ENCODE peak calls at places on chromosomes 1 and 21, in five cellular contexts. X is WTC11, I is K562, N is GM12878, V is HepG2. W is an unnamed sample.

GRCh38 chr1:1985375-1986050 is 18.1 kb downstream of the CFAP74 start:
- DNase-seq in X (no peak), I (no peak), N (no peak), V (no peak), W (no peak)

GRCh38 chr21:46021978-46022544 is 40.5 kb downstream of the COL6A1 start:
- DNase-seq in X (no peak), I (no peak), N (no peak), V (no peak), W (no peak)

GRCh38 chr1:245648749-245649517 is 494.1 kb downstream of the KIF26B start:
- DNase-seq in X (no peak), I (no peak), N (no peak), V (no peak), W (no peak)

GRCh38 chr21:42847051-42847707 is 32.2 kb downstream of the WDR4 start:
- DNase-seq in X (no peak), I (no peak), N (no peak), V (no peak), W (no peak)

GRCh38 chr1:231076802-231077201 is 36.7 kb upstream of the FAM89A start:
- DNase-seq in X (no peak), I (no peak), N (no peak), V (no peak), W (no peak)

GRCh38 chr1:41109316-41110263 is 88.1 kb upstream of the SLFNL1 start:
- DNase-seq in X (no peak), I (peak; percentile 71), N (no peak), V (peak; percentile 66), W (peak; percentile 38)

GRCh38 chr1:185825556-185825955 is 91.4 kb downstream of the HMCN1 start:
- DNase-seq in X (no peak), I (no peak), N (no peak), V (no peak), W (no peak)

GRCh38 chr1:5998051-5998905 is 6.1 kb upstream of the NPHP4 start:
- DNase-seq in X (peak; percentile 5), I (no peak), N (no peak), V (no peak), W (no peak)

GRCh38 chr1:156126701-156127534 is 12.4 kb downstream of the LMNA start:
- DNase-seq in X (no peak), I (peak; percentile 57), N (peak; percentile 86), V (no peak), W (no peak)
- TF ChIP-seq ESRRA in X (no peak), I (peak; percentile 85), N (no peak), V (no peak), W (no peak)

GRCh38 chr1:39901486-39902120 is at the start of gene MYCL:
- DNase-seq in X (peak; percentile 97), I (peak; percentile 92), N (no peak), V (peak; percentile 64), W (peak; percentile 80)
- TF ChIP-seq ESRRA in X (no peak), I (no peak), N (no peak), V (peak; percentile 35), W (no peak)

GRCh38 chr1:109567823-109568222 is 19.4 kb downstream of the GNAI3 start:
- DNase-seq in X (no peak), I (no peak), N (no peak), V (no peak), W (no peak)

GRCh38 chr1:109566982-109567381 is 18.6 kb downstream of the GNAI3 start:
- DNase-seq in X (no peak), I (no peak), N (no peak), V (no peak), W (no peak)

GRCh38 chr1:109569323-109569722 is 20.9 kb downstream of the GNAI3 start:
- DNase-seq in X (no peak), I (no peak), N (no peak), V (no peak), W (no peak)

GRCh38 chr1:109573785-109574184 is 25.4 kb downstream of the GNAI3 start:
- DNase-seq in X (no peak), I (no peak), N (no peak), V (no peak), W (no peak)

GRCh38 chr1:109570414-109570813 is 22.0 kb downstream of the GNAI3 start:
- DNase-seq in X (no peak), I (no peak), N (no peak), V (no peak), W (no peak)
- TF ChIP-seq ESRRA in X (no peak), I (no peak), N (no peak), V (no peak), W (no peak)

GRCh38 chr1:210597555-210598134 is 268.9 kb downstream of the HHAT start:
- DNase-seq in X (no peak), I (peak; percentile 14), N (peak; percentile 7), V (peak; percentile 21), W (peak; percentile 97)

GRCh38 chr1:210598135-210598652 is 269.5 kb downstream of the HHAT start:
- DNase-seq in X (no peak), I (no peak), N (no peak), V (peak; percentile 20), W (peak; percentile 98)

GRCh38 chr1:210603123-210603522 is 274.4 kb downstream of the HHAT start:
- DNase-seq in X (no peak), I (no peak), N (no peak), V (no peak), W (no peak)

GRCh38 chr1:210596641-210597040 is 267.9 kb downstream of the HHAT start:
- DNase-seq in X (no peak), I (no peak), N (no peak), V (no peak), W (no peak)

GRCh38 chr1:210600421-210601195 is 271.9 kb downstream of the HHAT start:
- DNase-seq in X (no peak), I (no peak), N (no peak), V (no peak), W (no peak)
- TF ChIP-seq ESRRA in X (no peak), I (no peak), N (no peak), V (no peak), W (no peak)

W was measured in A549.